ENCODE peak calls at places on chromosomes 6 and 20, in six cellular contexts. One of them, this sample, is unnamed.

GRCh38 chr6:110419028-110419739 is 3.8 kb upstream of the DDO start:
- DNase-seq in GM04504: no peak
- DNase-seq in fibroblast of lung: no peak
- DNase-seq in Daoy: no peak
- DNase-seq in HT1080: no peak
- DNase-seq in NCI-H2081 treated with DMSO at 0.1 percent for 48 hours: no peak
- DNase-seq in this sample: no peak

GRCh38 chr6:55023231-55023630 is 151.1 kb upstream of the HCRTR2 start:
- DNase-seq in GM04504: no peak
- DNase-seq in fibroblast of lung: no peak
- DNase-seq in Daoy: no peak
- DNase-seq in HT1080: no peak
- DNase-seq in NCI-H2081 treated with DMSO at 0.1 percent for 48 hours: no peak
- DNase-seq in this sample: no peak

GRCh38 chr6:154306696-154307095 is 49.9 kb downstream of the IPCEF1 start:
- DNase-seq in GM04504: no peak
- DNase-seq in fibroblast of lung: no peak
- DNase-seq in Daoy: no peak
- DNase-seq in HT1080: no peak
- DNase-seq in NCI-H2081 treated with DMSO at 0.1 percent for 48 hours: no peak
- DNase-seq in this sample: no peak

GRCh38 chr6:44580901-44581300 is 193.4 kb downstream of the CDC5L start:
- DNase-seq in GM04504: no peak
- DNase-seq in fibroblast of lung: peak; percentile 93
- DNase-seq in Daoy: peak; percentile 54
- DNase-seq in HT1080: peak; percentile 56
- DNase-seq in NCI-H2081 treated with DMSO at 0.1 percent for 48 hours: no peak
- DNase-seq in this sample: no peak

GRCh38 chr6:4323322-4323721 is 187.9 kb upstream of the ECI2 start:
- DNase-seq in GM04504: no peak
- DNase-seq in fibroblast of lung: no peak
- DNase-seq in Daoy: no peak
- DNase-seq in HT1080: no peak
- DNase-seq in NCI-H2081 treated with DMSO at 0.1 percent for 48 hours: no peak
- DNase-seq in this sample: no peak

GRCh38 chr20:41124451-41125094 is 12.8 kb upstream of the PLCG1 start:
- DNase-seq in GM04504: no peak
- DNase-seq in fibroblast of lung: no peak
- DNase-seq in Daoy: no peak
- DNase-seq in HT1080: no peak
- DNase-seq in NCI-H2081 treated with DMSO at 0.1 percent for 48 hours: no peak
- DNase-seq in this sample: no peak

GRCh38 chr6:37056439-37057127 is 51.1 kb downstream of the FGD2 start:
- DNase-seq in GM04504: no peak
- DNase-seq in fibroblast of lung: peak; percentile 37
- DNase-seq in Daoy: no peak
- DNase-seq in HT1080: no peak
- DNase-seq in NCI-H2081 treated with DMSO at 0.1 percent for 48 hours: no peak
- DNase-seq in this sample: no peak

GRCh38 chr6:36682328-36683144 is 4.0 kb downstream of the CDKN1A start:
- DNase-seq in GM04504: no peak
- DNase-seq in fibroblast of lung: no peak
- DNase-seq in Daoy: peak; percentile 79
- DNase-seq in HT1080: peak; percentile 54
- DNase-seq in NCI-H2081 treated with DMSO at 0.1 percent for 48 hours: peak; percentile 92
- DNase-seq in this sample: peak; percentile 52

GRCh38 chr20:25985597-25985996 is 288.9 kb upstream of the ZNF337 start:
- DNase-seq in GM04504: no peak
- DNase-seq in fibroblast of lung: no peak
- DNase-seq in Daoy: no peak
- DNase-seq in HT1080: no peak
- DNase-seq in NCI-H2081 treated with DMSO at 0.1 percent for 48 hours: no peak
- DNase-seq in this sample: no peak

GRCh38 chr6:145245119-145245518 is 490.2 kb downstream of the EPM2A start:
- DNase-seq in GM04504: no peak
- DNase-seq in fibroblast of lung: peak; percentile 11
- DNase-seq in Daoy: no peak
- DNase-seq in HT1080: no peak
- DNase-seq in NCI-H2081 treated with DMSO at 0.1 percent for 48 hours: no peak
- DNase-seq in this sample: no peak

GRCh38 chr20:37558306-37558705 is 30.6 kb upstream of the BLCAP start:
- DNase-seq in GM04504: no peak
- DNase-seq in fibroblast of lung: no peak
- DNase-seq in Daoy: no peak
- DNase-seq in HT1080: no peak
- DNase-seq in NCI-H2081 treated with DMSO at 0.1 percent for 48 hours: no peak
- DNase-seq in this sample: no peak

GRCh38 chr20:57480444-57481152 is 44.3 kb downstream of the CTCFL start:
- DNase-seq in GM04504: no peak
- DNase-seq in fibroblast of lung: no peak
- DNase-seq in Daoy: no peak
- DNase-seq in HT1080: no peak
- DNase-seq in NCI-H2081 treated with DMSO at 0.1 percent for 48 hours: no peak
- DNase-seq in this sample: no peak

GRCh38 chr6:38671885-38672467 is 31.0 kb downstream of the GLO1 start:
- DNase-seq in GM04504: peak; percentile 28
- DNase-seq in fibroblast of lung: peak; percentile 43
- DNase-seq in Daoy: peak; percentile 41
- DNase-seq in HT1080: peak; percentile 33
- DNase-seq in NCI-H2081 treated with DMSO at 0.1 percent for 48 hours: no peak
- DNase-seq in this sample: no peak

This sample was measured in left ventricle myocardium inferior.